ENCODE peak calls at places on chromosomes 13 and 19, in six cellular contexts. K is mucosa of descending colon; O is A673; L is uterus; R is thyroid gland; H is CD4-positive, CD25-positive, alpha-beta regulatory T cell. N is an unnamed sample. For H3K4me1, the result is how much of the 10 kb centered on the place peaks cover.

GRCh38 chr13:51697181-51697580 is 106.8 kb downstream of the DHRS12 start:
- DNase-seq in K (no peak), O (no peak), L (no peak), R (no peak), H (no peak), N (no peak)

GRCh38 chr13:73223372-73223781 is 164.6 kb downstream of the KLF5 start:
- DNase-seq in K (no peak), O (peak), L (no peak), R (no peak), H (peak), N (no peak)

GRCh38 chr19:870963-871401 is 11.5 kb downstream of the CFD start:
- DNase-seq in K (no peak), O (peak), L (no peak), R (peak), H (no peak), N (no peak)

GRCh38 chr19:48868196-48868886 is at the start of gene PLEKHA4:
- DNase-seq in K (peak), O (peak), L (peak), R (peak), H (no peak), N (no peak)

GRCh38 chr13:74629985-74630384 is 495.8 kb upstream of the KLF12 start:
- DNase-seq in K (no peak), O (no peak), L (no peak), R (no peak), H (no peak), N (no peak)

GRCh38 chr19:50494186-50495019 is 16.6 kb downstream of the JOSD2 start:
- DNase-seq in K (no peak), O (no peak), L (no peak), R (no peak), H (no peak), N (no peak)

GRCh38 chr13:38898481-38898880 is 92.2 kb downstream of the STOML3 start:
- DNase-seq in K (no peak), O (no peak), L (no peak), R (no peak), H (no peak), N (no peak)

GRCh38 chr13:103062079-103062478 is 4.1 kb downstream of the SLC10A2 start:
- DNase-seq in K (no peak), O (no peak), L (no peak), R (no peak), H (no peak), N (no peak)

GRCh38 chr13:51251480-51251879 is 29.3 kb downstream of the FAM124A start:
- DNase-seq in K (no peak), O (no peak), L (no peak), R (no peak), H (no peak), N (no peak)

GRCh38 chr19:23160766-23161165 is 43.9 kb downstream of the ZNF730 start:
- DNase-seq in K (no peak), O (no peak), L (no peak), R (no peak), H (no peak), N (no peak)

GRCh38 chr19:1364070-1364719 is 19.5 kb upstream of the NDUFS7 start:
- DNase-seq in K (no peak), O (no peak), L (no peak), R (no peak), H (peak), N (no peak)

GRCh38 chr19:17114414-17114831 is 38.8 kb downstream of the MYO9B start:
- DNase-seq in K (no peak), O (peak), L (no peak), R (no peak), H (no peak), N (no peak)

GRCh38 chr19:23999821-24000610 is 85.3 kb downstream of the ZNF726 start:
- DNase-seq in K (no peak), O (no peak), L (no peak), R (no peak), H (no peak), N (no peak)

GRCh38 chr13:33799950-33800592 is 17.9 kb upstream of the RFC3 start:
- DNase-seq in K (no peak), O (peak), L (no peak), R (no peak), H (peak), N (no peak)

GRCh38 chr13:46643165-46643777 is 90.3 kb downstream of the LRCH1 start:
- DNase-seq in K (no peak), O (no peak), L (no peak), R (no peak), H (no peak), N (no peak)

GRCh38 chr13:34360702-34361101 is 542.8 kb downstream of the RFC3 start:
- DNase-seq in K (no peak), O (no peak), L (no peak), R (no peak), H (no peak), N (no peak)

GRCh38 chr19:7450243-7451223 is 38.3 kb downstream of the PEX11G start:
- DNase-seq in K (no peak), O (peak), L (no peak), R (no peak), H (peak), N (peak)

GRCh38 chr19:1466461-1467227 is 12.4 kb downstream of the C19orf25 start:
- DNase-seq in K (no peak), O (no peak), L (no peak), R (no peak), H (no peak), N (no peak)

GRCh38 chr13:110702591-110703526 is 3.1 kb downstream of the CARS2 start:
- DNase-seq in K (no peak), O (no peak), L (no peak), R (no peak), H (no peak), N (no peak)

GRCh38 chr19:11256189-11256588 is 6.1 kb downstream of the DOCK6 start:
- DNase-seq in K (no peak), O (no peak), L (no peak), R (no peak), H (no peak), N (no peak)

GRCh38 chr13:102702965-102703720 is 8.3 kb upstream of the METTL21C start:
- DNase-seq in K (no peak), O (no peak), L (no peak), R (no peak), H (no peak), N (no peak)

GRCh38 chr13:33050161-33050560 is 33.9 kb downstream of the KL start:
- DNase-seq in K (no peak), O (no peak), L (no peak), R (no peak), H (no peak), N (no peak)

GRCh38 chr19:8686549-8686948 is 12.0 kb downstream of the ACTL9 start:
- DNase-seq in K (no peak), O (no peak), L (no peak), R (no peak), H (no peak), N (no peak)

GRCh38 chr13:36536546-36536945 is 104.3 kb downstream of the CCNA1 start:
- DNase-seq in K (no peak), O (no peak), L (no peak), R (no peak), H (no peak), N (no peak)

GRCh38 chr13:112693831-112694497 is 4.1 kb downstream of the ATP11A start:
- DNase-seq in K (no peak), O (no peak), L (no peak), R (peak), H (no peak), N (no peak)

GRCh38 chr19:47110521-47111080 is 3.0 kb downstream of the ZC3H4 start:
- DNase-seq in K (peak), O (peak), L (no peak), R (peak), H (peak), N (no peak)

GRCh38 chr19:42066075-42066754 is 3.8 kb downstream of the GRIK5 start:
- DNase-seq in K (no peak), O (peak), L (no peak), R (peak), H (peak), N (no peak)

GRCh38 chr13:51333826-51334225 is 5.7 kb upstream of the SERPINE3 start:
- DNase-seq in K (no peak), O (no peak), L (no peak), R (no peak), H (no peak), N (no peak)

GRCh38 chr19:58563034-58563573 is 4.7 kb upstream of the UBE2M start:
- DNase-seq in K (no peak), O (peak), L (no peak), R (peak), H (no peak), N (no peak)

GRCh38 chr19:46133777-46134231 is 9.3 kb upstream of the IGFL3 start:
- DNase-seq in K (no peak), O (no peak), L (no peak), R (no peak), H (no peak), N (peak)

GRCh38 chr19:11130824-11131455 is 24.6 kb downstream of the SPC24 start:
- DNase-seq in K (peak), O (peak), L (peak), R (peak), H (peak), N (no peak)

GRCh38 chr13:20332361-20333096 is 100.4 kb upstream of the GJB6 start:
- DNase-seq in K (no peak), O (peak), L (no peak), R (no peak), H (no peak), N (no peak)

GRCh38 chr19:31231181-31231580 is 118.1 kb downstream of the TSHZ3 start:
- DNase-seq in K (no peak), O (no peak), L (no peak), R (no peak), H (no peak), N (no peak)

GRCh38 chr13:96925869-96926628 is 68.2 kb downstream of the OXGR1 start:
- DNase-seq in K (peak), O (no peak), L (no peak), R (no peak), H (no peak), N (no peak)

GRCh38 chr19:11304936-11305335 is 9.0 kb downstream of the TSPAN16 start:
- DNase-seq in K (no peak), O (no peak), L (no peak), R (no peak), H (no peak), N (no peak)

GRCh38 chr19:35860436-35860817 is 3.7 kb downstream of the KIRREL2 start:
- DNase-seq in K (no peak), O (no peak), L (no peak), R (no peak), H (no peak), N (no peak)

GRCh38 chr13:33543631-33544030 is 258.1 kb upstream of the STARD13 start:
- DNase-seq in K (peak), O (peak), L (no peak), R (no peak), H (peak), N (no peak)

GRCh38 chr13:22926176-22927007 is 254.4 kb upstream of the SGCG start:
- DNase-seq in K (peak), O (no peak), L (peak), R (peak), H (no peak), N (no peak)

DNA sequence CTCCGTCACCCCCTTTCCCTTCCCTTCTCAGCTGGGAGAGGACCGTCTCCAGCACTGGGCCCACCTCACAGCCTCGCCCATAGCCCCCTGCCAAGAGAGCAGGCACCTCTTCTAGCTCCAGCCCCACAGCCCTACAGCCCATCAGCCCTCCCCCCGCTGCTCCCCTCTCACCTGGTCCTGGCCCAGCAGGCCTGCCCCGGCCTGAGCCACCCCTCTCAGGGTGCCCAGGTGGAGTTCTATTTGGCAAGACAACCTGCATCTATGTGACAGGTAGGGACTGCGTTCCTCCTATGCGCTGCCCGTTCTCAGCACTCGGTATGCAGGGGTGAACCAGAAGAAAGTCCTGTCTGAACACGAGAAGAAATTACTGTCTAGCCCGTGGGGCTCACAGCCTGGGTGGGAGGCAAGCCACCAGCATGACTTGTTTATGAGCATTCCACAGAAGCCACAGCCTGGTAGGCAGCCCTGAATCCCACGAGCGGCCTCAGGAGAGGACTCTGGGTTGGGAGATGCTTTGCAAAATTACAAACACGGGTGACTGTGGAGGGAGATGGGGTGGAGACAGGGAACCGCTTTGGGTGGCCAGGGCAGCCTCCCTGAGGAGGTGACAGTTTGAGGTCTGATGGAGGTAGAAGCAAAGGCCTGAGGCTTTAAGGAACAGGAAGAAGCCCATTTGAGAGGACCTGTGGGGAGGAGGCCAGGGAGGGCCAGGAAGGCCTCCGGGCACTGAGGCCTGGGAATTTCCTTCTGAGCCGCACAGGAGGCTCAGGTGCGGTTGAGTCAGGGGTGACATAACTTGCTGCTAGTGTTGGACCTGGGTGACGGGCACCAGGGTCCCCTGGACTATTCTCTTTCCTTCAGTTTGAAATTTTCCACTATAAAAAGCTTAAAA is 1.2 kb upstream of the PLEKHF1 start:
- DNase-seq in K (no peak), O (no peak), L (no peak), R (no peak), H (no peak), N (no peak)
- H3K4me3 ChIP-seq in K (no peak), O (no peak), L (no peak), R (no peak), H (peak), N (no peak)

DNA sequence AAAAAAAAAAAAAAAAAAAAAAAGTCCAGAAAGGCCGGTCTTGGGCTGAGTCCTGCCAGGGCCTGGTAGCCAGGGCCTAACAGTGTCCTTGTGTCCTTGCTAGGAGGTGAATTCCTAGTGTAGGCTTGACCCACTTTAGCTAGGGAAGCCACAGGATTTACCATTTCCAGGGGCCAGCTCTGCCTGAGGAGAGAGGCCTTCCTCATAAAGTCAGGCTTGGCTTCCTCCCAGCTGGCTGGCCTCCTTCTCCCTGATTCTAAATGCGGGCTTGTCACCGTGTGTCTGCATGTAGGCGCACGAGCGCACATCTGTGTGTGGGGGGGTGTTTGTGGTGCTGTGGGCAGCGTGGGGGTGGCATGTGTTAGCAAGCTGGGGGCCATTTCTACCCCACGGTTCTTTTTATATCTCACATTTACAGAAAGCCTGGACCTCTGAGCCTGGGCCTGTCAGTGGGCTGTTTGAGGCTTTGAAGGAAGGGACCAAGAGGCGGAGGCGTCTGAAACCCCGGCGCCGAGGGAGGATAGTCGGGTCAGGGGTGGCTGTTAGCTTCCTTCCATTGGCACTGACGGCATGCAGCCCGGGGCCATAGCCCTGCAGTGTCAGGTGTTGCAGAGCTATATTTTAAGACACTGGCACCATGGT is 31.7 kb downstream of the IER2 start:
- DNase-seq in K (peak), O (peak), L (peak), R (peak), H (no peak), N (no peak)
- H3K4me1 ChIP-seq in K (under half), O (under half), L (under half), R (under half), H (under half), N (under half)

GRCh38 chr19:38304866-38305429 is 897 bp downstream of the C19orf33 start:
- DNase-seq in K (peak), O (no peak), L (no peak), R (peak), H (no peak), N (no peak)
- H3K4me3 ChIP-seq in K (no peak), O (no peak), L (no peak), R (no peak), H (no peak), N (peak)

GRCh38 chr13:21676611-21677021 is 5.7 kb downstream of the FGF9 start:
- DNase-seq in K (peak), O (no peak), L (no peak), R (peak), H (peak), N (no peak)
- H3K4me1 ChIP-seq in K (under half), O (under half), L (under half), R (under half), H (under half), N (under half)

DNA sequence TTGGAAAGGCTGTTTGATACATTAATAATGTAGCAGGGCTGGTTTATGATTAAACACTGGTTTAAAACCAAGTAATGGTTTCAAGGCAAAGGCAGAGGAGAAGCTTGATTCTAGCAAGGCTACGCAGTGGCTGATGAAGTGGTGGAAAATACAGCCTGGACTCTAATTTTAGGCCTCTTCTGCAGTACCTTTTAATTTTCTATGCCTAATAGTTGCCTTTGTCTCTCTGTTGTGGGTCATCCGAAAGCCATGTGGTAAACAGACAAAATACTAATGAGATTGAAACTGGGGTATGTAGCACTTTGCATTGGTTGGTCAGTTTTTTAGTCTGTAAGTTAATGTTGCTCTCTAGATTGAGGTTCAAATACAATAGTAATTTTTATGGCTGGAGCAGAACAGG is 3.3 kb downstream of the LMO7 start:
- DNase-seq in K (no peak), O (no peak), L (no peak), R (no peak), H (no peak), N (no peak)
- H3K4me3 ChIP-seq in K (no peak), O (no peak), L (no peak), R (no peak), H (no peak), N (no peak)

DNA sequence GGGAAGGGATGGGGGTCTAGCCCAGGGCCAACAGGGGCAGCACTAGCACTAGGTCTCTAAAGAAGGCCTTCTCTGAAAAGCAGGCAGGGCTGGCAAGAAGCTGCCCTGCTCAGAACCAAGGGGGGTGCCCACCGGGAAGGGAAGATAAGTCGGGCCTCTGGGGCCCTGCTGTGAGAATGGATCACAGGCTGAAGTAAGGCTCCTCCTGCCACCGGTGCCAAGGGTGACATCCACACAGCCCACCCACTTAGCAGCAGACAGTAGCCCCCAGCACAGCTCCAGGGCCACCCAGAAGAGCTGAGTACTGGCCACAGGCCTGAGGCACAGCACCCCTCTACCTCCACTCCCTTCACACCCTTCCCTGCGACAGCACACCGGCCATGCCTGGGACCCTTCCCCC is 5.9 kb downstream of the ELL start:
- DNase-seq in K (no peak), O (no peak), L (no peak), R (no peak), H (no peak), N (no peak)
- H3K4me1 ChIP-seq in K (under half), O (under half), L (under half), R (under half), H (under half), N (under half)

DNA sequence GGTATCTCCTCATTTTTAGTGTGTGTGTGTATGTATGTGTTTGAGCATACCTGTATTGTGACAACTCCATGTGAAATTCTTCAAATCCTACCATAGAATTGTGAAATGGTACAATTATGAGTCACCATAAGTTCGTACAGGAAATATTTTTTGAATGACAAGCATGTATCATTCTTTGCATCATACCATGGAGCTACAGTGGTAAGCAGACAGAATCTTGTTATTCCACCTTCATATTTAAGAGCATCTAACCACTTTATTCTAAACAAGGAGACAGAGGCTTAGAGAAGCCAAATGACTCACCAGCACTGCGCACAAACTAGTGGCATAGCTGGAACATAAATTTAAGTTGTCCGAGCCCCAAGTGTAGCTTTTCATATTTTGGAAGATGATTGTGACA is 4.5 kb upstream of the EPSTI1 start:
- DNase-seq in K (no peak), O (no peak), L (no peak), R (no peak), H (peak), N (no peak)
- H3K4me3 ChIP-seq in K (no peak), O (no peak), L (no peak), R (no peak), H (no peak), N (no peak)

GRCh38 chr13:27958928-27959539 is 10.1 kb downstream of the CDX2 start:
- DNase-seq in K (no peak), O (no peak), L (no peak), R (no peak), H (no peak), N (no peak)
- H3K4me1 ChIP-seq in K (under half), O (under half), L (under half), R (under half), H (under half), N (under half)

N was measured in iPS DF 6.9.